ENCODE peak calls at places on chromosomes 5 and 9, in six cellular contexts. R is uterus; L is mucosa of descending colon; U is tibial artery; P is CD8-positive, alpha-beta T cell; J is upper lobe of right lung. O is an unnamed sample.

GRCh38 chr9:2228132-2228531 is 213.0 kb downstream of the SMARCA2 start:
- DNase-seq in R (no peak), L (peak; percentile 57), J (peak; percentile 71), U (no peak), P (no peak), O (peak; percentile 55)

GRCh38 chr9:104772707-104773106 is 8.8 kb downstream of the NIPSNAP3B start:
- DNase-seq in P (no peak), J (no peak), R (no peak), L (no peak), U (peak; percentile 64), O (no peak)

GRCh38 chr5:67014957-67015400 is 181.6 kb downstream of the CD180 start:
- DNase-seq in R (no peak), L (no peak), J (no peak), P (no peak), U (no peak), O (no peak)

GRCh38 chr9:135478191-135478590 is 1.4 kb upstream of the PPP1R26 start:
- DNase-seq in U (no peak), J (no peak), P (no peak), R (no peak), L (no peak), O (no peak)

GRCh38 chr9:90956026-90956810 is 154.6 kb downstream of the SYK start:
- DNase-seq in R (no peak), P (no peak), U (no peak), L (no peak), J (no peak), O (no peak)

GRCh38 chr9:89139450-89139849 is 39.2 kb downstream of the SHC3 start:
- DNase-seq in U (no peak), R (no peak), P (no peak), L (no peak), J (no peak), O (no peak)

GRCh38 chr5:116864157-116864837 is 289.7 kb upstream of the SEMA6A start:
- DNase-seq in R (no peak), J (no peak), L (no peak), P (no peak), U (no peak), O (no peak)

GRCh38 chr9:128787583-128788156 is 617 bp downstream of the TBC1D13 start:
- DNase-seq in U (no peak), J (no peak), L (peak; percentile 42), P (no peak), R (peak; percentile 22), O (no peak)

GRCh38 chr5:128973244-128973643 is 8.0 kb downstream of the SLC27A6 start:
- DNase-seq in L (no peak), P (no peak), J (no peak), U (no peak), R (no peak), O (no peak)

GRCh38 chr5:10479226-10479721 is 37.6 kb downstream of the ROPN1L start:
- DNase-seq in R (no peak), J (no peak), P (no peak), L (peak; percentile 88), U (no peak), O (peak; percentile 59)

GRCh38 chr5:93022770-93023169 is 558.2 kb downstream of the NR2F1-AS1 start:
- DNase-seq in P (no peak), R (no peak), U (no peak), J (no peak), L (no peak), O (no peak)

GRCh38 chr5:95600557-95600956 is 19.3 kb upstream of the GPR150 start:
- DNase-seq in L (no peak), J (no peak), U (no peak), P (no peak), R (no peak), O (no peak)

DNA sequence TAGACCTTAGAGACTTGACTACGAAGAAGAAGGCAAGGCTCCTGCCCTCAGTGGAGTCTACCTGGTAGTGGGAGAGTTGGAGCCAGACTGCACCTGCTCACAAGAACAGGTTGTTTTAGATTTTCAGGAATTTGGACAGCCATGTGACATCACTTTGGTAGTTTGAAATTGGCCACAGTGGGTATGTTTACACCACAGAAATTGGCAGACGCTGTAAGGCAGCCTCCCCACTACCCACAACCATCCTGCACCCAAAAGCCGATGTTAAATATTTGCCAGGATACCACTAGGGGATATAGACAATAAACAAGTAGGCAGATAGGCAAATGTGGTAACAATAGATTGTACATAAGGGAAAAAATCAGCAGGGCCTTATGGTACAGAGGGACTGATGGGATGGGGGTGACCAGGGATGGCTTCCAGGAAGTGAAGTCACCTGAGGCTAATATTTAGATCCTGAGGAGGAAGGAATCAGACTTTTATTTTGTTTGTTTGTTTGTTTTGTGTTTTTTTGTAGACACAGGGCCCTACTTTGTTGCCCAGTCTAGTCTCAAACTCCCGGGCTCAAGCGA is 31.1 kb upstream of the DUSP1 start:
- DNase-seq in R (no peak), L (no peak), U (peak; percentile 15), J (no peak), P (no peak), O (no peak)
- H3K4me1 ChIP-seq in R (no peaks in the 10 kb centered on the region), L (no peaks in the 10 kb centered on the region), U (no peaks in the 10 kb centered on the region), J (peaks cover 49% of the 10 kb centered on the region), P (peaks cover 4% of the 10 kb centered on the region), O (peaks cover 45% of the 10 kb centered on the region)

DNA sequence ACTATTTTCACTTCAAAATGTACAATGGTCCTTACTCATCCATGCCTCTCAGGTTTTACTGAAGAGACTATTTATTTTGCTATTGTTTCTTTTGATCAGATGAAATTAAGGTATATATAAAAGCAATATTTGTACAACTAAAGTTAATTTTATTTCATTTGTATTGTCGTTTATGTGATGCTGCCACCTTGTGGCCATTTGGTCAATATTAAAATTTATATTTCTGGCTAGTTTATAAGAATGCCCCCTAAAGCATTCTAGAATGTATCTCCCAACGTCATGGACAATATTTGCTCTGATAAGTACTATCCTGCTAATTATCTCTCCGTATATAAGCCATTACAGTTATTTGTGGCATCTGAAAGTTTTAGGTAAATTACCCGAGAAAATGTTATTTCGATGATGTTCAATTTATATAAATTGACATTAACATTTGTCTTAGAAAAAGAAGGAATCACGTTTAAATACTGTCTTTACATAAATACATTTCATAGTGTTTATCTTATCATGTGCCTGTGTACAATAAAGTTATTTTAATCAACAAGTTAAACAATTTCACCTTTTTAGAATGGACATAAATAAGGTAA is 680.0 kb downstream of the TAF11L14 start:
- DNase-seq in L (peak; percentile 33), U (no peak), J (no peak), P (no peak), R (no peak), O (no peak)
- TF ChIP-seq CTCF in L (no peak), U (peak; percentile 37), J (peak; percentile 54), P (peak; percentile 38), R (peak; percentile 39), O (peak; percentile 41)

GRCh38 chr5:134132372-134133212 is 18.1 kb downstream of the TCF7 start:
- DNase-seq in J (peak; percentile 51), U (peak; percentile 56), R (no peak), L (peak; percentile 35), P (peak; percentile 72), O (peak; percentile 41)
- H3K4me1 ChIP-seq in J (peaks cover 22% of the 10 kb centered on the region), U (no peaks in the 10 kb centered on the region), R (no peaks in the 10 kb centered on the region), L (no peaks in the 10 kb centered on the region), P (peaks cover 98% of the 10 kb centered on the region), O (peaks cover 44% of the 10 kb centered on the region)

DNA sequence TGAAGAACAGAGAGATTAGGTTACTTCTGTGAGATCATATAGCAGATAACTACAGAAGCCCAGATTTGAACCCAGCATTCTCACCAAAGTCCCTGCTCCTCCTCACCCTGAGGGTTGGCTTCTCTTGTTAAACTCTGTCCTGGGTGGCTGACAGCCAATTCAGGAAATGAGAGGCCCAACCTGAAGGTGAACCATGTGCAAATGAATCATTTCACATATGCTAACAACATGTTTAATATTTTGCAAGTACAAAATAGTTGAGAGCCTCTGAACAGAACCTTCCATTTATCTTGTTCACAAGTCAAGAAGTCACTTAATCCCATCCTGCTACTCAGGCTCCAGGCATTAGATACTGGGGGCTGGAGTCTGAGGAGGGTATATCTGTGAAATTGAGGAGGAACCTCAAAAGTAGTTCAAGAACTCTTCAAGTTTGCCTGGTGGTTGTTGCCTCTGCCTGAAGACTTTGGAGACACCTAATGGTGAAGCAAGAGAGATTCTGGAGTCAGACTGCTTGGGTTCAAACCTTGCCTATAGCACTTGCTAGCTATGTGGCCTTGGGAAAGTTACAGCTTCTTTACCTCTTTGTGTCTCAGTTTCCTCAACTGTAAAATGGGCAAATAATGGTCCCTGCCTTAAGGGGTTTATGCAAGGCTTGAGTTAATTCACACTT is 564.0 kb downstream of the PSAT1 start:
- DNase-seq in R (no peak), L (no peak), P (no peak), J (no peak), U (no peak), O (no peak)
- TF ChIP-seq CTCF in R (no peak), L (no peak), P (no peak), J (no peak), U (no peak), O (no peak)

GRCh38 chr5:172789687-172790495 is 18.9 kb upstream of the DUSP1 start:
- DNase-seq in R (no peak), L (no peak), J (peak; percentile 84), P (no peak), U (peak; percentile 73), O (peak; percentile 80)
- H3K4me1 ChIP-seq in R (peaks cover 22% of the 10 kb centered on the region), L (peaks cover 20% of the 10 kb centered on the region), J (peaks cover 44% of the 10 kb centered on the region), P (peaks cover 6% of the 10 kb centered on the region), U (peaks cover 12% of the 10 kb centered on the region), O (peaks cover 57% of the 10 kb centered on the region)

O was measured in lower lobe of right lung.